ENCODE peak calls at places on chromosomes 7 and 10, in seven cellular contexts. C, A, G, P, M, B and H are unnamed samples.

GRCh38 chr10:77190275-77190674 is 447.3 kb downstream of the KCNMA1 start:
- DNase-seq in G (no peak), B (no peak), P (no peak), A (no peak), C (no peak), M (no peak), H (no peak)

GRCh38 chr10:50624866-50625491 is 1.2 kb upstream of the SGMS1 start:
- DNase-seq in G (peak), A (peak), C (no peak), B (peak), M (peak), P (peak), H (peak)

GRCh38 chr10:62880162-62880561 is 64.0 kb upstream of the EGR2 start:
- DNase-seq in A (no peak), B (no peak), P (no peak), G (no peak), C (no peak), M (no peak), H (no peak)

GRCh38 chr10:31678139-31678536 is 250.5 kb downstream of the ARHGAP12 start:
- DNase-seq in B (no peak), G (no peak), C (no peak), P (no peak), A (peak), M (no peak), H (no peak)

GRCh38 chr7:151518105-151518780 is 1.5 kb downstream of the RHEB start:
- DNase-seq in M (peak), A (peak), C (peak), B (peak), P (peak), G (no peak), H (peak)

GRCh38 chr10:103668351-103669242 is 175.1 kb downstream of the NEURL1 start:
- DNase-seq in P (peak), G (peak), B (no peak), M (no peak), A (peak), C (no peak), H (peak)

GRCh38 chr10:5862360-5862929 is 27.2 kb downstream of the ANKRD16 start:
- DNase-seq in G (no peak), M (no peak), C (peak), P (peak), A (no peak), B (peak), H (no peak)

GRCh38 chr7:112889834-112890438 is 99.7 kb upstream of the TMEM168 start:
- DNase-seq in A (no peak), G (no peak), C (no peak), B (no peak), M (no peak), P (no peak), H (no peak)

GRCh38 chr7:128067983-128068382 is 36.7 kb upstream of the LRRC4 start:
- DNase-seq in C (no peak), M (no peak), A (no peak), B (no peak), G (no peak), P (no peak), H (no peak)

GRCh38 chr10:34816067-34817002 is 1.2 kb upstream of the PARD3 start:
- DNase-seq in C (no peak), M (peak), P (peak), B (peak), A (no peak), G (no peak), H (no peak)

GRCh38 chr7:151439855-151440798 is at the start of gene CRYGN:
- DNase-seq in P (no peak), G (no peak), M (peak), C (no peak), B (no peak), A (no peak), H (no peak)

GRCh38 chr10:60800918-60801317 is 22.6 kb downstream of the CDK1 start:
- DNase-seq in B (no peak), G (no peak), P (no peak), C (no peak), M (no peak), A (no peak), H (no peak)

GRCh38 chr7:107118109-107118900 is 50.5 kb upstream of the HBP1 start:
- DNase-seq in P (no peak), B (peak), M (no peak), C (no peak), A (no peak), G (no peak), H (no peak)

GRCh38 chr7:51477323-51477722 is 160.7 kb upstream of the COBL start:
- DNase-seq in M (no peak), B (no peak), A (no peak), P (no peak), C (no peak), G (no peak), H (no peak)

GRCh38 chr10:97025613-97026242 is 160.0 kb downstream of the SLIT1 start:
- DNase-seq in C (no peak), B (peak), M (peak), A (no peak), P (peak), G (no peak), H (peak)

GRCh38 chr7:57404343-57404966 is 45.5 kb upstream of the ZNF716 start:
- DNase-seq in G (no peak), P (no peak), B (no peak), C (no peak), M (peak), A (peak), H (no peak)

GRCh38 chr10:125521721-125522680 is 161.0 kb downstream of the TEX36 start:
- DNase-seq in M (peak), P (peak), B (no peak), C (peak), G (no peak), A (no peak), H (no peak)

GRCh38 chr7:107836237-107837144 is 33.5 kb upstream of the SLC26A3 start:
- DNase-seq in A (no peak), B (no peak), C (no peak), G (no peak), P (no peak), M (peak), H (no peak)

GRCh38 chr7:17239683-17240521 is 58.5 kb upstream of the AHR start:
- DNase-seq in C (no peak), P (no peak), B (peak), A (no peak), M (no peak), G (no peak), H (no peak)

GRCh38 chr10:48224979-48225560 is 49.4 kb downstream of the FRMPD2 start:
- DNase-seq in P (no peak), C (no peak), B (peak), M (no peak), G (no peak), A (no peak), H (no peak)

GRCh38 chr10:11682896-11683295 is 59.3 kb upstream of the ECHDC3 start:
- DNase-seq in A (no peak), B (no peak), M (no peak), P (no peak), C (no peak), G (no peak), H (no peak)

GRCh38 chr10:90805211-90805610 is 52.6 kb downstream of the HTR7 start:
- DNase-seq in A (no peak), C (no peak), M (no peak), B (no peak), G (no peak), P (no peak), H (no peak)

GRCh38 chr10:132981746-132982145 is 39.4 kb upstream of the CFAP46 start:
- DNase-seq in G (no peak), C (no peak), P (no peak), A (peak), B (no peak), M (no peak), H (no peak)

GRCh38 chr10:21572578-21572977 is 38.5 kb downstream of the MLLT10 start:
- DNase-seq in C (no peak), M (no peak), A (no peak), G (no peak), B (peak), P (no peak), H (no peak)

GRCh38 chr7:41733063-41733398 is 30.1 kb upstream of the INHBA start:
- DNase-seq in B (peak), C (no peak), G (no peak), A (no peak), M (no peak), P (no peak), H (no peak)

GRCh38 chr10:16891375-16892313 is 74.4 kb upstream of the RSU1 start:
- DNase-seq in B (peak), P (peak), G (no peak), A (peak), C (no peak), M (peak), H (peak)

GRCh38 chr7:82443044-82443800 is at the start of gene CACNA2D1:
- DNase-seq in G (peak), A (peak), P (peak), B (no peak), M (peak), C (peak), H (peak)

GRCh38 chr10:95517536-95518454 is 43.4 kb downstream of the SORBS1 start:
- DNase-seq in C (no peak), B (peak), M (no peak), P (no peak), A (no peak), G (peak), H (no peak)

GRCh38 chr7:55086413-55087201 is 67.8 kb downstream of the EGFR start:
- DNase-seq in B (peak), M (peak), G (no peak), A (no peak), C (peak), P (peak), H (peak)

GRCh38 chr7:72183835-72184234 is 228.3 kb downstream of the CALN1 start:
- DNase-seq in P (no peak), B (no peak), C (no peak), G (no peak), A (no peak), M (peak), H (no peak)

GRCh38 chr10:130740788-130741785 is 570.4 kb downstream of the TCERG1L start:
- DNase-seq in P (no peak), G (no peak), B (no peak), A (no peak), M (no peak), C (no peak), H (no peak)

GRCh38 chr7:151550601-151551286 is 31.0 kb upstream of the RHEB start:
- DNase-seq in C (no peak), A (no peak), B (peak), P (no peak), G (no peak), M (no peak), H (peak)

GRCh38 chr7:64098-64521 is 128.3 kb upstream of the FAM20C start:
- DNase-seq in P (peak), A (peak), C (no peak), G (peak), M (peak), B (peak), H (no peak)

GRCh38 chr10:122461367-122461728 is at the start of gene HTRA1:
- DNase-seq in P (no peak), C (no peak), G (peak), M (peak), A (peak), B (peak), H (peak)

GRCh38 chr10:128052696-128053095 is 73.5 kb downstream of the MKI67 start:
- DNase-seq in G (no peak), A (no peak), C (no peak), M (no peak), P (no peak), B (no peak), H (no peak)

GRCh38 chr7:98878365-98879197 is at the start of gene TRRAP:
- DNase-seq in P (peak), M (peak), A (peak), B (peak), C (peak), G (peak), H (peak)

GRCh38 chr7:7595451-7595850 is 28.8 kb downstream of the MIOS start:
- DNase-seq in A (no peak), P (no peak), B (peak), G (no peak), C (no peak), M (peak), H (no peak)

GRCh38 chr7:73308665-73309214 is at the start of gene NSUN5:
- DNase-seq in A (peak), B (peak), M (peak), G (peak), C (peak), P (peak), H (peak)

GRCh38 chr10:49504528-49504927 is 34.4 kb downstream of the ERCC6 start:
- DNase-seq in M (no peak), A (no peak), B (no peak), G (no peak), P (no peak), C (no peak), H (no peak)